ENCODE peak calls at places on chromosomes 3 and 15, in seven cellular contexts. V is IMR-90, P is mesenchymal stem cell, Y is neuronal stem cell, B is mesendoderm, X is H1, R is trophoblast cell. U is an unnamed sample.
A peak's percentile ranks its signal among the peaks of the same experiment; 100 is the strongest.

GRCh38 chr3:71584216-71585061 is 911 bp upstream of the FOXP1 start:
- DNase-seq in V (peak; percentile 61), P (peak; percentile 62), Y (peak; percentile 61), B (peak; percentile 64), X (peak; percentile 62), R (peak; percentile 77), U (peak; percentile 43)

GRCh38 chr3:153901991-153902390 is 219.2 kb upstream of the ARHGEF26 start:
- DNase-seq in V (peak; percentile 2), P (no peak), Y (no peak), B (no peak), X (no peak), R (peak; percentile 56), U (no peak)

GRCh38 chr15:29538110-29538509 is 268.5 kb upstream of the NSMCE3 start:
- DNase-seq in V (no peak), P (no peak), Y (no peak), B (no peak), X (no peak), R (no peak), U (no peak)

GRCh38 chr3:12073106-12073505 is 68.9 kb downstream of the SYN2 start:
- DNase-seq in V (no peak), P (no peak), Y (no peak), B (peak; percentile 30), X (no peak), R (no peak), U (no peak)

GRCh38 chr15:84992157-84992940 is 10.7 kb downstream of the PDE8A start:
- DNase-seq in V (peak; percentile 87), P (peak; percentile 87), Y (no peak), B (no peak), X (peak; percentile 26), R (peak; percentile 70), U (no peak)

GRCh38 chr3:124456506-124456905 is 273.7 kb upstream of the UMPS start:
- DNase-seq in V (no peak), P (no peak), Y (no peak), B (no peak), X (no peak), R (no peak), U (no peak)

GRCh38 chr3:158167737-158168469 is 58.0 kb downstream of the RSRC1 start:
- DNase-seq in V (peak; percentile 98), P (peak; percentile 93), Y (no peak), B (peak; percentile 27), X (no peak), R (peak; percentile 37), U (no peak)

GRCh38 chr3:125375950-125376679 is 990 bp upstream of the ZNF148 start:
- DNase-seq in V (peak; percentile 62), P (peak; percentile 63), Y (no peak), B (no peak), X (no peak), R (no peak), U (no peak)

GRCh38 chr3:14434541-14435151 is 32.2 kb downstream of the SLC6A6 start:
- DNase-seq in V (no peak), P (no peak), Y (no peak), B (no peak), X (no peak), R (no peak), U (no peak)

GRCh38 chr3:123765475-123766166 is 118.5 kb downstream of the MYLK start:
- DNase-seq in V (peak; percentile 42), P (no peak), Y (no peak), B (no peak), X (no peak), R (no peak), U (no peak)

GRCh38 chr3:59451041-59451763 is 401.4 kb upstream of the CFAP20DC start:
- DNase-seq in V (no peak), P (peak; percentile 32), Y (no peak), B (peak; percentile 41), X (no peak), R (peak; percentile 65), U (no peak)

GRCh38 chr3:156638271-156638670 is 36.1 kb upstream of the TIPARP start:
- DNase-seq in V (no peak), P (no peak), Y (no peak), B (no peak), X (no peak), R (no peak), U (no peak)

GRCh38 chr3:166263460-166263859 is 426.2 kb upstream of the BCHE start:
- DNase-seq in V (no peak), P (no peak), Y (no peak), B (no peak), X (no peak), R (no peak), U (no peak)

GRCh38 chr3:142270407-142270806 is 45.0 kb upstream of the GK5 start:
- DNase-seq in V (no peak), P (no peak), Y (no peak), B (no peak), X (no peak), R (no peak), U (no peak)

GRCh38 chr15:44427756-44428724 is 611 bp downstream of the CTDSPL2 start:
- DNase-seq in V (peak; percentile 65), P (peak; percentile 47), Y (no peak), B (peak; percentile 65), X (no peak), R (peak; percentile 87), U (no peak)

GRCh38 chr3:42873216-42873982 is 2.3 kb downstream of the CYP8B1 start:
- DNase-seq in V (no peak), P (no peak), Y (no peak), B (no peak), X (no peak), R (no peak), U (no peak)

GRCh38 chr3:176078916-176079315 is 1118.4 kb downstream of the TBL1XR1 start:
- DNase-seq in V (peak; percentile 3), P (no peak), Y (no peak), B (no peak), X (no peak), R (no peak), U (no peak)

GRCh38 chr3:126439346-126439967 is 36.2 kb downstream of the ZXDC start:
- DNase-seq in V (no peak), P (no peak), Y (no peak), B (no peak), X (no peak), R (no peak), U (peak; percentile 25)

GRCh38 chr3:9428411-9428810 is 31.0 kb downstream of the SETD5 start:
- DNase-seq in V (no peak), P (no peak), Y (no peak), B (no peak), X (no peak), R (no peak), U (no peak)

GRCh38 chr3:9420850-9421549 is 23.6 kb downstream of the SETD5 start:
- DNase-seq in V (peak; percentile 57), P (peak; percentile 38), Y (no peak), B (no peak), X (no peak), R (peak; percentile 58), U (no peak)

GRCh38 chr3:9422712-9423424 is 25.5 kb downstream of the SETD5 start:
- DNase-seq in V (peak; percentile 98), P (peak; percentile 96), Y (peak; percentile 49), B (peak; percentile 85), X (no peak), R (peak; percentile 59), U (peak; percentile 36)
- H2BK5ac ChIP-seq in V (peak overlapping the region; percentile 75), P (no peak overlapping the region), Y (no peak overlapping the region), B (peak overlapping the region; percentile 77), X (peak overlapping the region; percentile 49), R (no peak overlapping the region), U (peak overlapping the region; percentile 6)

DNA sequence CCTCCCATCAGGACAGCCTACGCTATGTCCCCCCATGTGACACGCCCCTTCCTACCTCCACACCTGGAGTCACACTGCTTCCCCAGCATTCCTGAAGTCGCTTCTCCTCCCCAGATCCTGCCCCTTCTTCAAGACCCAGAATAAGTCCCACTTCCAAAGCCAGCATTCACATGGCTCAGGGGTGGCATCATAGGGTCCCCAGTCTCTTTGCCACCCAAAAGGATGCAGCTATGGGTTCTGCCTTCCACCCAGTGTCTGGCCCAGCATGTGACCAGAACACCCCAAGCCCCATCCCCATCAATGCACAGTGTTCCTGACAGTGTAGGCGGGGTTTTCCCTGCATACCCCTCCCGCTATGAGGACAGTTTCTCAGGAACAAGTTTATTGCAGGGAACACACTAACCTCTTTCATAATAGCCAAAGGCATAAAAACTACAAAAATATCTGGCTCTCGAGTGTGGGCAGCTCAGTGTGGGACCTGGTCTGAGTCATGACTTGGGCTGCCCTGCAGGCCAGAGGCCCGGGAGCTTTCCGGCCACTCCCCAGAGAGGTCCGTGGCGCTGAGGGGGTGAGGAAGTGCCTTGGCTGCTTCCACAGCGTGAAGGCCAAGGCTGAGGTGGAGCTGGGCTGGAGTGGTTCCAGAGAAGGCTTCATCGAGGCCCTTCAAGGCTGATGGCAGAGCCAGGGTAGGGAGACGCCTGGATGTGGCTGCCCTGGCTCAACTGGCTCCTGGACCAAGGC is 5.8 kb downstream of the ISLR start:
- DNase-seq in V (peak; percentile 86), P (peak; percentile 84), Y (no peak), B (no peak), X (no peak), R (peak; percentile 52), U (no peak)
- H3K9ac ChIP-seq in V (no peak overlapping the region), P (no peak overlapping the region), Y (no peak overlapping the region), B (no peak overlapping the region), X (no peak overlapping the region), R (no peak overlapping the region), U (no peak overlapping the region)

GRCh38 chr3:152388631-152389030 is 119.9 kb downstream of the MBNL1 start:
- DNase-seq in V (no peak), P (no peak), Y (no peak), B (no peak), X (no peak), R (peak; percentile 83), U (no peak)
- H2BK5ac ChIP-seq in V (no peak overlapping the region), P (no peak overlapping the region), Y (no peak overlapping the region), B (no peak overlapping the region), X (no peak overlapping the region), R (no peak overlapping the region), U (no peak overlapping the region)

GRCh38 chr15:65083262-65083701 is 6.7 kb downstream of the KBTBD13 start:
- DNase-seq in V (peak; percentile 74), P (peak; percentile 70), Y (peak; percentile 84), B (peak; percentile 87), X (no peak), R (no peak), U (peak; percentile 61)

GRCh38 chr15:65084500-65085206 is 8.1 kb downstream of the KBTBD13 start:
- DNase-seq in V (no peak), P (no peak), Y (no peak), B (no peak), X (no peak), R (peak; percentile 31), U (no peak)

GRCh38 chr15:65086680-65087111 is 10.2 kb downstream of the KBTBD13 start:
- DNase-seq in V (no peak), P (no peak), Y (no peak), B (no peak), X (no peak), R (no peak), U (no peak)

GRCh38 chr15:65085990-65086679 is 9.6 kb downstream of the KBTBD13 start:
- DNase-seq in V (peak; percentile 16), P (no peak), Y (no peak), B (peak; percentile 78), X (peak; percentile 77), R (peak; percentile 53), U (peak; percentile 82)

DNA sequence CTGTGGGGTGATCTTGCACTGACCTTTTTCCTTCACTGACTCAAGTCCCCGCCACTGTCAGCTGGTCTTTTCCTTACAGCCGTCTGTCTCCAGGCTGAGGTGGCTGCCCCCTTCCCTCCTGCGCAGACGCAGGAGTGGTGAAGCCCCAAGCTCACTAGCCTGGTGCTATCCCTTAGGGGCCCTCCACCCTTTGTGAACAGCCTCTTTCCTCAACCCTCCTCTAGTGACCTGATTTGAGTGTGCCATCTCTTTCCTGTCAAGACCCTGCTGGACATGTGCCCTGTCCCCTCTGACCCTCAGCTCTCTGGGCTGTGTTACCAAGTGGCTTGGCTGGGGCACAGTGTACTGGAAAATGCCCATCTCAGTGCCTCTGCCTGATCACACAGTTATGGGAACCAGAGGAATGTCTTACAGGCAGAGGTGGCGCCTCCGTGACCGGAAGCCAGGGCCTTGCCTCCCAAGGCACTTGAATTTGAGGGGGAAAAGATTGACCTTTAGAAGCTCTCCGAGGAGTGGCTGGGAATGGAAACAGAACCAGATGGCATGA is 8.7 kb downstream of the KBTBD13 start:
- DNase-seq in V (no peak), P (no peak), Y (no peak), B (no peak), X (no peak), R (no peak), U (no peak)
- H3K9ac ChIP-seq in V (no peak overlapping the region), P (no peak overlapping the region), Y (no peak overlapping the region), B (no peak overlapping the region), X (no peak overlapping the region), R (no peak overlapping the region), U (no peak overlapping the region)

U was measured in H9.